ENCODE peak calls at places on chromosomes 5 and 9, in eight cellular contexts. S is breast epithelium, C is neural progenitor cell, V is pancreas, X is mammary epithelial cell, I is PC-3, Z is IMR-90, W is neuronal stem cell. H is an unnamed sample. For H3K9me3, H3K4me1 and H3K36me3, the result is how much of the 10 kb centered on the place peaks cover.

GRCh38 chr9:74755999-74756398 is 131.7 kb downstream of the TRPM6 start:
- DNase-seq in S (no peak), C (no peak), V (no peak), X (no peak), I (no peak), Z (no peak), W (no peak), H (no peak)

GRCh38 chr5:43773032-43773830 is 170.3 kb downstream of the NNT start:
- DNase-seq in S (no peak), C (no peak), V (no peak), X (peak), I (peak), Z (peak), W (no peak), H (peak)

GRCh38 chr5:143481697-143482531 is 78.4 kb upstream of the NR3C1 start:
- DNase-seq in S (no peak), C (no peak), V (no peak), X (no peak), I (no peak), Z (no peak), W (no peak), H (no peak)

GRCh38 chr5:142924135-142924883 is 154.1 kb downstream of the ARHGAP26 start:
- DNase-seq in S (no peak), C (no peak), V (no peak), X (no peak), I (peak), Z (peak), W (no peak), H (no peak)

GRCh38 chr9:135702002-135702721 is at the start of gene KCNT1:
- DNase-seq in S (no peak), C (peak), V (peak), X (peak), I (peak), Z (peak), W (peak), H (peak)

GRCh38 chr5:124402144-124402581 is 344.3 kb downstream of the ZNF608 start:
- DNase-seq in S (no peak), C (no peak), V (no peak), X (peak), I (peak), Z (peak), W (no peak), H (no peak)

GRCh38 chr5:98938459-98938858 is 9.7 kb upstream of the CHD1 start:
- DNase-seq in S (no peak), C (peak), V (no peak), X (peak), I (peak), Z (peak), W (peak), H (no peak)

GRCh38 chr5:8633706-8634105 is 764.8 kb downstream of the MTRR start:
- DNase-seq in S (no peak), C (no peak), V (no peak), X (peak), I (peak), Z (peak), W (no peak), H (no peak)

GRCh38 chr5:43854697-43855292 is 251.8 kb downstream of the NNT start:
- DNase-seq in S (no peak), C (peak), V (no peak), X (no peak), I (no peak), Z (peak), W (peak), H (peak)

GRCh38 chr5:40240111-40240510 is 439.6 kb upstream of the PTGER4 start:
- DNase-seq in S (no peak), C (no peak), V (no peak), X (peak), I (peak), Z (peak), W (no peak), H (no peak)

GRCh38 chr5:178555771-178556211 is 34.4 kb downstream of the COL23A1 start:
- DNase-seq in S (no peak), C (peak), V (no peak), X (no peak), I (no peak), Z (no peak), W (no peak), H (peak)

GRCh38 chr5:72836810-72837209 is 20.3 kb downstream of the TNPO1 start:
- DNase-seq in S (no peak), C (no peak), V (no peak), X (no peak), I (no peak), Z (no peak), W (no peak), H (no peak)

GRCh38 chr9:650362-650761 is 191.1 kb upstream of the DMRT1 start:
- DNase-seq in S (no peak), C (peak), V (no peak), X (no peak), I (no peak), Z (peak), W (no peak), H (peak)

GRCh38 chr5:35822541-35822940 is 34.1 kb upstream of the IL7R start:
- DNase-seq in S (no peak), C (no peak), V (no peak), X (no peak), I (no peak), Z (no peak), W (no peak), H (no peak)

DNA sequence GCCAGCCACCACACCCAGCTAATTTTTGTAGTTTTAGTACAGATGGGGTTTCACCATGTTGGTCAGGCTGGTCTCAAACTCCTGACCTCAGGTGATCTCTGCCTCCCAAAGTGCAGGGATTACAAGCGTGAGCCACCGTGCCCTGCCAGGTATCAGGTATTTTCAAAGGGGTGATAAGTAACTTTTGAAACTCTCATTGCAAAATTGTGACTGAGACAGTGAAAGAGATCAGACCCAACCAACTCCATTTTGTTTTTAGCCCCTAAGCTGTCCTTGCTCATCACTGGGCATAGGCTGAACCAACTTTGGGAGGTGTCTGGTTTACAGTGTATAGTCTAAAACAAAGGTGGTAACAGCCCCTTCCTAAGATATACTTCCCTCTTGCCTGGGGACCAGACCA is 29.3 kb downstream of the UNC13B start:
- DNase-seq in S (no peak), C (no peak), V (no peak), X (no peak), I (no peak), Z (no peak), W (no peak), H (no peak)
- H3K9me3 ChIP-seq in S (under half), C (under half), V (under half), X (under half), I (under half), Z (under half), W (under half), H (half or more)

DNA sequence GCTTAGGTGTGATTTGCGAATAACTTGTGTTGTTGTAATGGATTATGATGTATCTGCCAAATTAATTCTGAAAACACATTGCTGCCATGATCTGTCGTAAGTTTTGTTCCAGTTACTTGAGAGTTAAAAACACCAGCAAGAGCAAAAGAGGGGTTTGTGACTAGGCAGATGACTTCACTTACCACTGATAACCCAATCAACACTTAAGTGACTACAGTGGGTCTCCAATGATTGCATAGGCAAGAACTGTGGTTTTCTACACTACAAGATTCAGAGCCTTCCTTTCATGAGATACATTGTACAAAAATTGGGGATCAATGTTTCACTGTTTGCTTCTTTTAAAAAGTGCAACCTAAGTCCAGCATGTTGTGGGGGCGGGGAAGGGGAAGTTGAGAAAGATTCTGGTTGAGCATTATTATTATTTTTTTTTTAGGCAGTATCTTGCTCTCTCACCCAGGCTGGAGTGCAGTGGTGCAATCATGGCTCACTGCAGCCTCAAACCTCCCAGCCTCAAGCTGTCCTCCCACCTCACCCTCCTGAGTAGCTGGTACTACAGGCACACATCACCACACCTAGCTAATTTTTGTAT is 3.6 kb downstream of the IQGAP2 start:
- DNase-seq in S (no peak), C (no peak), V (no peak), X (no peak), I (no peak), Z (no peak), W (no peak), H (peak)
- H3K4me1 ChIP-seq in S (under half), C (under half), V (under half), X (under half), I (under half), Z (under half), W (under half), H (under half)

GRCh38 chr9:33024966-33025571 is at the start of gene DNAJA1:
- DNase-seq in S (peak), C (peak), V (peak), X (peak), I (peak), Z (peak), W (peak), H (peak)
- H3K36me3 ChIP-seq in S (under half), C (under half), V (under half), X (under half), I (under half), Z (under half), W (half or more), H (under half)

GRCh38 chr5:145787996-145788395 is 47.1 kb downstream of the PRELID2 start:
- DNase-seq in S (no peak), C (no peak), V (no peak), X (no peak), I (no peak), Z (no peak), W (no peak), H (no peak)

GRCh38 chr5:145787507-145787906 is 47.6 kb downstream of the PRELID2 start:
- DNase-seq in S (no peak), C (no peak), V (no peak), X (no peak), I (no peak), Z (no peak), W (no peak), H (no peak)

GRCh38 chr5:145792840-145793239 is 42.3 kb downstream of the PRELID2 start:
- DNase-seq in S (no peak), C (no peak), V (no peak), X (no peak), I (no peak), Z (no peak), W (no peak), H (peak)

GRCh38 chr5:145793574-145793973 is 41.6 kb downstream of the PRELID2 start:
- DNase-seq in S (no peak), C (no peak), V (no peak), X (no peak), I (no peak), Z (no peak), W (no peak), H (no peak)

DNA sequence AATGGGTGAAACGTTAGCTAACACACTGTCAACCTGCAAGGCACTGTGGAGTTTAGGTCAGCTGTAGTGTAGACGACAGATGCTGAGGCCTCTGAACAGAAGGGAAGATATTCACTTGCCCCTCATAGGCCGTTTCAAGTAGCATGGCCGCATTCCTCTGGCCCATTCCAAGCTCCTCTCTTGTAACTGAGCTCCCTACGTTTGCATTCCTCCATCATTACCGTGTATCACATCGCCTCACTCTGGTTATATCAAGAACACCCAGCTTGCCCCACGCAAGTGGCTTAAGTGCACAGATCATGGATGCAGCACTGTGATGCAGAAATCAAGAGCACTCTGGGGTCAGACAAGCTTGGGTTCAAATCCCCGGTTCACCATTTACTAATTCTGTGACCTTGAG is 43.3 kb downstream of the PRELID2 start:
- DNase-seq in S (no peak), C (no peak), V (no peak), X (no peak), I (no peak), Z (no peak), W (no peak), H (peak)
- H3K9me3 ChIP-seq in S (under half), C (under half), V (under half), X (under half), I (under half), Z (under half), W (under half), H (under half)

GRCh38 chr9:134328841-134329575 is 2.8 kb downstream of the RXRA start:
- DNase-seq in S (no peak), C (peak), V (no peak), X (peak), I (no peak), Z (no peak), W (no peak), H (no peak)
- H3K4me1 ChIP-seq in S (under half), C (under half), V (under half), X (half or more), I (under half), Z (half or more), W (under half), H (under half)

DNA sequence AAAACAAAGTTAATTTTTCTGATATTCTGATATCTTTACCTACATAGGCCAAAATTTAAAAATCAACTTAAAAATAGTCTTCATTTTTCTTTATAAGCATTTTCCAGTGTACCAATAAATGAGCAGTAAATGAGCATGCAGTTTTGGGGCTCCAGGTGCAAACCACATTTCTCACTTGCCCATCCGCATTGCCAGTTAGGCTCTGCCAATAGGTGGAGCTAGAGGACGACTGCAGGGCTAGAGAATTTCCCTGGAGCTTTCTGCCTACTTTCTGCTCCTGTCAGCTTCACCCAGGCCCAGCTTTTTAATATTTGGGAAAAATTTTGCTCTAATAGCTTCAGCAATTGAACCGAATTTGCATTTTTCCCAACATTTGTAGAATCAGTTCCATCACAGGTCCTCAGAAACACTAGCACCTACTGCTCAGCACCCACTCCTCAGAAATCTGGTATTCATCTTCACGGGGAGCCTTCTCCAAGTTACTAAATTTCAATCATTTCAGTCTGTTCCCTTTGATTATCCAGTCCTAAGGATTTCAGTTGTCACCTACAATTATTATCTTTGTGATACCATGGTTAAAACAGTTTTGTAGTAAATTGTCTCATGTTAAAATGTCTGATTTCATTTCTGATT is 104.8 kb upstream of the FAM174A start:
- DNase-seq in S (no peak), C (peak), V (peak), X (peak), I (peak), Z (peak), W (peak), H (peak)
- H3K36me3 ChIP-seq in S (under half), C (under half), V (under half), X (under half), I (under half), Z (under half), W (under half), H (under half)